ENCODE peak calls at places on chromosomes 2 and 18, in four cellular contexts. M is H1, K is SK-N-SH, S is HCT116. L is an unnamed sample.

GRCh38 chr2:26068602-26069298 is 34.9 kb downstream of the RAB10 start:
- DNase-seq in M (no peak), K (no peak), S (peak), L (no peak)

GRCh38 chr18:57436193-57436964 is 1.2 kb downstream of the ONECUT2 start:
- DNase-seq in M (peak), K (peak), S (no peak), L (no peak)

GRCh38 chr2:112140899-112141622 is 2.9 kb downstream of the FBLN7 start:
- DNase-seq in M (no peak), K (no peak), S (no peak), L (no peak)

GRCh38 chr2:98807221-98807620 is 76.3 kb upstream of the MGAT4A start:
- DNase-seq in M (no peak), K (no peak), S (no peak), L (no peak)

GRCh38 chr2:35510641-35511040 is 844.9 kb upstream of the CRIM1 start:
- DNase-seq in M (no peak), K (no peak), S (no peak), L (no peak)

GRCh38 chr2:97673915-97674283 is 4.4 kb downstream of the C2orf92 start:
- DNase-seq in M (no peak), K (no peak), S (no peak), L (no peak)

GRCh38 chr2:28153851-28154250 is 238.8 kb upstream of the FOSL2 start:
- DNase-seq in M (no peak), K (no peak), S (no peak), L (no peak)

GRCh38 chr2:20186078-20186854 is 38.7 kb downstream of the SDC1 start:
- DNase-seq in M (no peak), K (no peak), S (no peak), L (no peak)

GRCh38 chr2:173740639-173741038 is 224.5 kb downstream of the SP3 start:
- DNase-seq in M (no peak), K (no peak), S (no peak), L (no peak)

GRCh38 chr2:159123786-159124185 is 155.3 kb downstream of the TANC1 start:
- DNase-seq in M (peak), K (no peak), S (no peak), L (no peak)

GRCh38 chr2:72278046-72278445 is 130.4 kb upstream of the CYP26B1 start:
- DNase-seq in M (no peak), K (no peak), S (no peak), L (no peak)

GRCh38 chr2:121480826-121481225 is 49.9 kb upstream of the RNU4ATAC start:
- DNase-seq in M (no peak), K (peak), S (no peak), L (no peak)

GRCh38 chr2:127705281-127706065 is 4.2 kb downstream of the SFT2D3 start:
- DNase-seq in M (no peak), K (no peak), S (no peak), L (peak)

GRCh38 chr2:204268458-204268857 is 276.8 kb upstream of the PARD3B start:
- DNase-seq in M (no peak), K (no peak), S (no peak), L (no peak)

GRCh38 chr2:81894451-81894990 is 1590.0 kb upstream of the LRRTM1 start:
- DNase-seq in M (no peak), K (no peak), S (no peak), L (peak)

GRCh38 chr18:10487161-10487560 is 32.7 kb downstream of the APCDD1 start:
- DNase-seq in M (no peak), K (no peak), S (no peak), L (no peak)

GRCh38 chr2:199136681-199137080 is 321.1 kb downstream of the SATB2 start:
- DNase-seq in M (no peak), K (no peak), S (no peak), L (no peak)

GRCh38 chr2:26626606-26627005 is 14.6 kb downstream of the CIB4 start:
- DNase-seq in M (no peak), K (no peak), S (no peak), L (no peak)

GRCh38 chr2:7111626-7112025 is 194.4 kb downstream of the RNF144A start:
- DNase-seq in M (no peak), K (no peak), S (no peak), L (peak)

GRCh38 chr2:176910828-176911227 is 301.8 kb upstream of the HNRNPA3 start:
- DNase-seq in M (no peak), K (no peak), S (no peak), L (no peak)

GRCh38 chr18:58009166-58009565 is 34.9 kb upstream of the NEDD4L start:
- DNase-seq in M (no peak), K (no peak), S (no peak), L (no peak)

GRCh38 chr2:164565345-164565744 is 55.9 kb downstream of the GRB14 start:
- DNase-seq in M (no peak), K (no peak), S (no peak), L (no peak)

GRCh38 chr18:58345875-58346274 is 283.0 kb downstream of the ALPK2 start:
- DNase-seq in M (no peak), K (no peak), S (no peak), L (no peak)

GRCh38 chr18:36780748-36781147 is 48.1 kb downstream of the TPGS2 start:
- DNase-seq in M (no peak), K (no peak), S (no peak), L (no peak)

GRCh38 chr18:59707306-59707705 is 10.1 kb upstream of the CCBE1 start:
- DNase-seq in M (no peak), K (no peak), S (no peak), L (no peak)

GRCh38 chr18:61750840-61751668 is 141.8 kb downstream of the RNF152 start:
- DNase-seq in M (no peak), K (no peak), S (no peak), L (no peak)

GRCh38 chr2:39392672-39393071 is 44.4 kb downstream of the MAP4K3 start:
- DNase-seq in M (no peak), K (no peak), S (no peak), L (no peak)

DNA sequence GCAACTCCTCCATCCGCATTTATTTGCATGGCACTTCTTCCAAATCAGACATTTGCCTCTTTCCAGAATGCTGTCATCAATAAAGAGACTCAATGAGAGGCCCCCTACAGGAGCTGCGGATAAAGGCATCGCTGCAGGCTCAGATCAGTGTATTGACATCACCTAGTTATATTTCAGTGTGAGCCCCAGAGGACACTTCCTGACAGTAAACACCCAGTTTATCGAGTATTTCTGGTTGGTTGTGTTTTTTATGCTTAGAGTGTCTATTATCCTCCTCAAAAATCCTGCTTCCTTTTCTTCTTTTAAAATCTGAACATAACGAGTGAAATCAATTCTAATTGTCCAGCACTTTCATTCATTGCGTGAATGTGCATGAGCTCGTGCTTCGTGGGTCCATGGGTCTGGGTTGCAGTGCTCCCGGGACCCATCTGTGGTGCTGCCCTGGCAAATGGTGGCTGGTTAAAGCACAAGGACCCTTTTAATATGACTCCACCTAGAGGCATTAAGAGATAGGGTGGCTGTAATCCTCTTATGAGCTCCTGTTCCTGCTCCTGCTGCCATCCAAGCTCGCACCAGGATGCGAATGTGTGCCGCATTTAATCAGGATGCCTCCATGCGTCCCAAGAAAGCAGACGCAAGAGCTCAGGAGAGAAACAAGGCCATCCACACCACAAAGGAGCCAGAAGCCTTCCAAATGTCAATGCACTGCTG is 38.9 kb downstream of the NRP2 start:
- DNase-seq in M (no peak), K (no peak), S (no peak), L (no peak)
- TF ChIP-seq JUND in M (peak), K (no peak), S (no peak), L (no peak)

GRCh38 chr18:34866310-34866709 is 156.2 kb downstream of the DTNA start:
- DNase-seq in M (no peak), K (no peak), S (no peak), L (no peak)
- TF ChIP-seq JUND in M (no peak), K (no peak), S (no peak), L (no peak)

GRCh38 chr2:74551530-74551929 is 2.2 kb downstream of the LOXL3 start:
- DNase-seq in M (no peak), K (no peak), S (no peak), L (no peak)

GRCh38 chr2:74550231-74550630 is 3.5 kb downstream of the LOXL3 start:
- DNase-seq in M (no peak), K (no peak), S (no peak), L (no peak)

GRCh38 chr2:74548285-74548918 is 5.3 kb downstream of the LOXL3 start:
- DNase-seq in M (no peak), K (peak), S (no peak), L (no peak)

GRCh38 chr2:74549685-74549971 is 4.1 kb downstream of the LOXL3 start:
- DNase-seq in M (no peak), K (peak), S (no peak), L (no peak)

DNA sequence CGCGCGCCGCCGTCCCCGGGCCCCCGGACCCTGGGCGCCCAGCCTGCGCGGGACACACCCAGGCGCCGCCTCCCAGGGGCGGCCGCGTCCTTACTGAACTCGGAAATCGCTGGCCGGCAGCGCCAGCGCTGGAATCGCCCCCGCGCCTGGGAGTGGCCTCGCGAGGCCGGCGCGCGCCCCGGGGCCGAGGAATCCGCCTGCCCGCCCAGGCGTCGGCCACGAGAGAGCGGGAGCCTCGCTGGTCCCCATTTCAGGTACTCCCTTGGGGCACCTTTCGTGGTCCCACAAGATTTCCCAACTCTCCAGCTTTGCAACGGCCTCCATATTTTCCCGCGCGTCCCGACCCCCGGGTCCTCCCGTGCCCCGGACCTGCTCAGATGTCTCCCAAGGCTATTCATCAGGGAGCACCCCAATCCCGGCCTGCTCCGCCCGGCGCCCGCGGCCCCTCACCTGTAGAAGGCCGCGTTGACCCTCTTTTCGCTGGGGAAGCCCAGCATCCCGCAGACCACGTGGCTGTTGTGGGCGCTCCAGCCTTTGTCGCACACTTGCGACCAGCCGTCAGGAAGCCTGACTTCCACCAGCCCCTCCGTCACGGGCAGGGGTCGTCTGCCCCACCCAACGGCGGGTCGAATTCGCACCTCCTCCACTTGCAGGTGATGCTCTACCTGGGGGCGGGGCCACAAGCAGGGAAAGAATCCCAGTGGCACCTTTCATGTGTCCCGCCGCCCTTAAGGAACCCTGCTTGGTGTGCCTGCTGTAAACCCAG is 4.6 kb downstream of the LOXL3 start:
- DNase-seq in M (peak), K (peak), S (no peak), L (peak)
- TF ChIP-seq JUND in M (no peak), K (no peak), S (no peak), L (no peak)

GRCh38 chr2:197097578-197098366 is 171.3 kb upstream of the PGAP1 start:
- DNase-seq in M (no peak), K (no peak), S (no peak), L (no peak)
- TF ChIP-seq JUND in M (no peak), K (no peak), S (no peak), L (no peak)

DNA sequence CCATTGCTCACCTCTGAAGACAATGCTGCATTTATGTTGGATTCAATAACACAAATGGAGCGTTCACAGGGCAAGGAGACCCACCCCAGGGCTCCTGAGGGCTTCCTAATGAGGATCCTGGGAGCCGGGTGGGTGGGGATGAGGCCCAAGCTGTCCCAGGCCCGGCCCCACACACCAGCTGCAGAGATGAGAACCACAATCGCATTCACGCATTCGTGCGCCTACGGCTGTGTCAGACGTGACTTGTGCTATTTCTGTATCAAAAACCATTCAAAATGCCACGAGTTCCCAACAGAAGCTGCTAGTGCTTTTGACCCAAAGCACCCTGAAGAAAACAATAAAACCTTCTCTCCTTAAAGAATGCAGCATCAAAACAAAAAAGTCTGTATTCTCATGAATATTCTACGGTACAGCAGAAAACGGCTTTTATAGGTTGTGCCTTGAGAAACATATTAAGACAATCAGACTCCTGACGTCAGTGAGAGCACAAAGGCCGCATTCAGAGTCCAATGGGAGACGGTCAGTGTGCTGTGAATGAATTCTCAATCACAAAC is 205.4 kb downstream of the HDAC4 start:
- DNase-seq in M (peak), K (no peak), S (no peak), L (no peak)
- TF ChIP-seq JUND in M (no peak), K (no peak), S (no peak), L (no peak)

L was measured in T47D.